ENCODE peak calls at places on chromosomes 5 and 9, in seven cellular contexts. Z is ovary, N is adrenal gland, L is Peyer's patch, O is IMR-90, V is NB4, A is HepG2. S is an unnamed sample.

GRCh38 chr9:124696101-124696500 is 75.0 kb downstream of the NR6A1 start:
- DNase-seq in Z (no peak), N (no peak), L (no peak), O (peak; percentile 73), V (no peak), A (peak; percentile 33), S (no peak)

GRCh38 chr5:149315753-149316152 is 29.5 kb upstream of the GRPEL2 start:
- DNase-seq in Z (no peak), N (no peak), L (no peak), O (no peak), V (no peak), A (no peak), S (no peak)

GRCh38 chr9:100108572-100108971 is 9.5 kb downstream of the INVS start:
- DNase-seq in Z (no peak), N (no peak), L (no peak), O (no peak), V (no peak), A (no peak), S (no peak)

GRCh38 chr5:119878712-119879111 is 249.4 kb downstream of the FAM170A start:
- DNase-seq in Z (no peak), N (no peak), L (no peak), O (no peak), V (no peak), A (no peak), S (no peak)

GRCh38 chr5:145718956-145719355 is 116.2 kb downstream of the PRELID2 start:
- DNase-seq in Z (no peak), N (no peak), L (no peak), O (peak; percentile 65), V (no peak), A (peak; percentile 22), S (no peak)

GRCh38 chr5:149959406-149960236 is 937 bp upstream of the SLC26A2 start:
- DNase-seq in Z (no peak), N (peak; percentile 49), L (no peak), O (peak; percentile 58), V (peak; percentile 82), A (no peak), S (peak; percentile 85)

GRCh38 chr9:104286792-104287191 is 192.7 kb downstream of the SMC2 start:
- DNase-seq in Z (no peak), N (no peak), L (no peak), O (no peak), V (no peak), A (no peak), S (no peak)

GRCh38 chr5:92956886-92957285 is 624.1 kb downstream of the NR2F1-AS1 start:
- DNase-seq in Z (no peak), N (no peak), L (no peak), O (no peak), V (no peak), A (no peak), S (no peak)

GRCh38 chr5:134370306-134370870 is 981 bp upstream of the UBE2B start:
- DNase-seq in Z (no peak), N (peak; percentile 16), L (no peak), O (no peak), V (no peak), A (no peak), S (no peak)

GRCh38 chr5:150514708-150515211 is 6.8 kb downstream of the NDST1 start:
- DNase-seq in Z (no peak), N (peak; percentile 78), L (peak; percentile 72), O (peak; percentile 54), V (no peak), A (peak; percentile 39), S (no peak)

GRCh38 chr9:111301195-111301594 is 28.8 kb downstream of the OR2K2 start:
- DNase-seq in Z (no peak), N (no peak), L (no peak), O (peak; percentile 67), V (no peak), A (no peak), S (no peak)

GRCh38 chr5:9627541-9627940 is 2.6 kb downstream of the TAS2R1 start:
- DNase-seq in Z (no peak), N (no peak), L (no peak), O (no peak), V (no peak), A (no peak), S (no peak)

DNA sequence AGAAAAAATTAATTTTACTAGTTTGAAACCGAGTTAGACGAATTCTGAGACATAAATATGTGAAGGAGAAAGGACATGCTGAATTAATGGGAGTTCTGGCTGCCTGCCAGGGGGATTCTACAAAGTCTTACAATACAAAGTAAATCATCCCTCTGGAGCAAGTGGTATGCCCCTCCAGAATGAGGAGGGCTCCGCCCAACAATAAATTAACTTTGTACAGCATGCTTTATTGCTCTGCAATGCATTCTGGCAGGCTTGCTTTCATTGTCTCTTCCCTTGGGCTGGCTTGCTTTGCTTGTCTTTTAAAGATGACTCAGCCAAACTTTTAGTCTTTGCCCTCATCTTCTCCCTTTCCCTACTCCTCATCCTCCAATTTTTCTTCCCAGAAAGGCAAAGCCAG is 11.7 kb upstream of the PCDHB1 start:
- DNase-seq in Z (no peak), N (no peak), L (no peak), O (no peak), V (no peak), A (no peak), S (no peak)
- TF ChIP-seq POLR2A in Z (no peak), N (no peak), L (no peak), O (no peak), V (no peak), A (no peak), S (no peak)

GRCh38 chr9:35096035-35096849 is at the start of gene PIGO:
- DNase-seq in Z (peak; percentile 86), N (peak; percentile 93), L (peak; percentile 94), O (peak; percentile 76), V (peak; percentile 98), A (peak; percentile 83), S (peak; percentile 94)
- TF ChIP-seq POLR2A in Z (peak; percentile 45), N (peak; percentile 67), L (peak; percentile 87), O (no peak), V (peak; percentile 82), A (peak; percentile 96), S (peak; percentile 89)

DNA sequence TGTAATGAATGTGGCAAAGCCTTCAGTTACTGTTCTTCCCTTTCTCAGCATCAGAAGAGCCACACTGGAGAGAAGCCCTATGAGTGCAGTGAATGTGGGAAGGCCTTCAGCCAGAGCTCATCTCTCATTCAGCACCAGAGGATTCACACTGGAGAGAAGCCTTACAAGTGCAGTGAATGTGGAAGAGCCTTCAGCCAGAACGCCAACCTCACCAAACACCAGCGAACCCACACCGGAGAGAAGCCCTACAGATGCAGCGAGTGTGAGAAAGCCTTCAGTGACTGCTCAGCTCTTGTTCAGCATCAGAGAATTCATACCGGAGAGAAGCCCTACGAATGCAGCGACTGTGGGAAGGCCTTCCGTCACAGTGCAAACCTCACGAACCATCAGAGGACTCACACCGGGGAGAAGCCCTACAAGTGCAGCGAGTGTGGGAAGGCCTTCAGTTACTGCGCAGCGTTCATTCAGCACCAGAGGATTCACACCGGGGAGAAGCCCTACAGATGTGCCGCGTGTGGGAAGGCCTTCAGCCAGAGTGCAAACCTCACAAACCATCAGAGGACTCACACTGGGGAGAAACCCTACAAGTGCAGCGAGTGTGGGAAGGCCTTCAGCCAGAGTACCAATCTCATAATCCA is 6.8 kb downstream of the RPL12 start:
- DNase-seq in Z (no peak), N (no peak), L (peak; percentile 18), O (no peak), V (peak; percentile 39), A (no peak), S (no peak)
- TF ChIP-seq POLR2A in Z (no peak), N (no peak), L (no peak), O (no peak), V (no peak), A (no peak), S (no peak)

GRCh38 chr5:17317499-17317898 is 100.1 kb downstream of the BASP1 start:
- DNase-seq in Z (no peak), N (no peak), L (no peak), O (no peak), V (peak; percentile 90), A (no peak), S (no peak)
- TF ChIP-seq POLR2A in Z (no peak), N (no peak), L (no peak), O (no peak), V (no peak), A (no peak), S (no peak)

DNA sequence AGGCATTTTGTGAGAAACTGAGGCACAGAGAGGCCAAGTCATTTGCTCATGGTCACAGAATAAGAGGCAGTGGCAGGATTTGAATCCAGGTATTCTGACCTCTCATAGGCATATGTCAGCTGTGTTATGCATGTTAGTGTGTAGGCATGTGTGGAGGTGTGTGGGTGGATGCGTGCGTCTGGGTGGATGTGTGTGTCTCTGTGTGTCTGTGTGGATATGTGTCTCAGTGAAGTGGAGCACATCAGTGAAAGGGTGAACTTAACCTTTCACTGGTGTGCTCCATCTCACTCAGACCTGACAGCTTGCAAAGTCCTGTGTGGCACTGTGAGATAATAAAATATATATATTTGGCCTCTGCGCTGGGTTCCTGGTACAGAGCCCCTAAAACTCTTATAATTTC is 32.0 kb upstream of the SMU1 start:
- DNase-seq in Z (no peak), N (no peak), L (no peak), O (no peak), V (no peak), A (no peak), S (no peak)
- TF ChIP-seq POLR2A in Z (no peak), N (no peak), L (no peak), O (no peak), V (no peak), A (no peak), S (no peak)